ENCODE peak calls at places on chromosomes 6 and 20, in ten cellular contexts. P is NCI-H1417; Q is activated CD4-positive, CD25-positive, alpha-beta regulatory T cell; E is A172; H is ELF-1; C is HEK293T; T is left ventricle myocardium superior; O is CD8-positive, alpha-beta T cell; I is T-helper 2 cell; V is NCI-H748 treated with DMSO at 0.1 percent for 48 hours. B is an unnamed sample.

GRCh38 chr6:64737418-64737817 is 969.6 kb downstream of the EYS start:
- DNase-seq in I (no peak), E (no peak), C (no peak), H (no peak), P (no peak), V (no peak), O (no peak), T (no peak), Q (no peak), B (no peak)

GRCh38 chr20:17615645-17616479 is 46.0 kb downstream of the DSTN start:
- DNase-seq in Q (no peak), O (no peak), E (no peak), V (no peak), P (peak), H (no peak), C (no peak), I (no peak), T (no peak), B (no peak)

GRCh38 chr20:46308258-46309157 is at the start of gene CDH22:
- DNase-seq in P (peak), C (peak), O (peak), V (peak), I (peak), E (peak), Q (peak), H (peak), T (peak), B (peak)

GRCh38 chr6:29376003-29376402 is 912 bp upstream of the OR12D3 start:
- DNase-seq in O (no peak), T (no peak), I (no peak), Q (no peak), V (no peak), E (peak), P (no peak), C (no peak), H (no peak), B (no peak)

GRCh38 chr6:165883851-165884640 is 221.0 kb upstream of the PDE10A start:
- DNase-seq in C (no peak), V (no peak), T (no peak), H (no peak), E (peak), I (no peak), O (no peak), P (no peak), Q (no peak), B (no peak)

GRCh38 chr6:159080217-159080976 is 35.6 kb upstream of the TAGAP start:
- DNase-seq in P (no peak), O (no peak), T (no peak), H (no peak), I (no peak), Q (no peak), V (no peak), E (no peak), C (no peak), B (no peak)

GRCh38 chr6:85684125-85684808 is 41.6 kb upstream of the SYNCRIP start:
- DNase-seq in T (no peak), Q (no peak), E (no peak), I (no peak), V (no peak), C (no peak), O (no peak), P (no peak), H (no peak), B (no peak)

GRCh38 chr6:149410557-149410956 is 10.5 kb downstream of the SUMO4 start:
- DNase-seq in P (no peak), O (no peak), Q (no peak), E (no peak), V (no peak), T (no peak), C (no peak), I (no peak), H (no peak), B (no peak)

GRCh38 chr6:29011276-29011734 is 6.2 kb upstream of the ZNF311 start:
- DNase-seq in Q (no peak), H (peak), V (peak), O (peak), I (peak), C (no peak), T (peak), P (peak), E (peak), B (peak)

GRCh38 chr6:152595507-152595906 is 41.7 kb downstream of the SYNE1 start:
- DNase-seq in H (no peak), V (no peak), O (no peak), C (peak), E (no peak), Q (no peak), I (no peak), P (no peak), T (no peak), B (no peak)

GRCh38 chr6:43770417-43771209 is 602 bp downstream of the VEGFA start:
- DNase-seq in P (peak), Q (no peak), H (peak), T (peak), C (peak), I (no peak), E (peak), V (peak), O (no peak), B (no peak)

GRCh38 chr6:42405025-42405424 is 46.7 kb downstream of the TRERF1 start:
- DNase-seq in H (no peak), I (no peak), E (peak), T (no peak), V (no peak), C (no peak), O (no peak), Q (no peak), P (no peak), B (no peak)

GRCh38 chr6:140806431-140806830 is 1326.3 kb upstream of the GJE1 start:
- DNase-seq in P (no peak), C (no peak), H (no peak), T (no peak), O (no peak), V (no peak), E (no peak), Q (no peak), I (no peak), B (no peak)

GRCh38 chr6:134029495-134030455 is 22.6 kb downstream of the SLC2A12 start:
- DNase-seq in E (peak), V (peak), I (no peak), H (no peak), T (no peak), C (no peak), O (no peak), Q (no peak), P (no peak), B (no peak)

GRCh38 chr6:134962421-134962820 is 12.5 kb upstream of the ALDH8A1 start:
- DNase-seq in T (no peak), C (no peak), P (no peak), E (no peak), V (no peak), H (no peak), I (no peak), Q (no peak), O (no peak), B (no peak)

GRCh38 chr6:109455161-109455501 is 441 bp downstream of the MICAL1 start:
- DNase-seq in H (peak), V (no peak), I (peak), P (no peak), C (no peak), Q (no peak), O (no peak), E (peak), T (no peak), B (no peak)

GRCh38 chr6:43090557-43090952 is 14.4 kb downstream of the PTK7 start:
- DNase-seq in V (no peak), E (no peak), C (peak), I (no peak), T (no peak), H (no peak), P (peak), Q (no peak), O (no peak), B (peak)